ENCODE peak calls at places on chromosome 22, in four cellular contexts. One of them, this sample, is unnamed.

GRCh38 chr22:48953830-48954229 is 873.8 kb downstream of the BRD1 start:
- DNase-seq in Karpas-422: no peak
- DNase-seq in heart right ventricle: no peak
- DNase-seq in SK-N-SH: no peak
- DNase-seq in this sample: no peak

GRCh38 chr22:42780070-42780540 is 59.4 kb upstream of the A4GALT start:
- DNase-seq in Karpas-422: peak
- DNase-seq in heart right ventricle: peak
- DNase-seq in SK-N-SH: peak
- DNase-seq in this sample: peak

GRCh38 chr22:20013382-20013871 is 3.2 kb downstream of the ARVCF start:
- DNase-seq in Karpas-422: peak
- DNase-seq in heart right ventricle: peak
- DNase-seq in SK-N-SH: peak
- DNase-seq in this sample: peak

GRCh38 chr22:17707526-17707925 is 66.7 kb downstream of the BID start:
- DNase-seq in Karpas-422: no peak
- DNase-seq in heart right ventricle: no peak
- DNase-seq in SK-N-SH: no peak
- DNase-seq in this sample: no peak

GRCh38 chr22:48745842-48746788 is 1081.6 kb downstream of the BRD1 start:
- DNase-seq in Karpas-422: no peak
- DNase-seq in heart right ventricle: no peak
- DNase-seq in SK-N-SH: no peak
- DNase-seq in this sample: no peak

GRCh38 chr22:47059076-47059475 is 296.6 kb downstream of the TBC1D22A start:
- DNase-seq in Karpas-422: peak
- DNase-seq in heart right ventricle: no peak
- DNase-seq in SK-N-SH: no peak
- DNase-seq in this sample: no peak

GRCh38 chr22:32685527-32685926 is 116.0 kb upstream of the TIMP3 start:
- DNase-seq in Karpas-422: no peak
- DNase-seq in heart right ventricle: no peak
- DNase-seq in SK-N-SH: no peak
- DNase-seq in this sample: no peak

GRCh38 chr22:32584650-32585049 is 110.0 kb downstream of the FBXO7 start:
- DNase-seq in Karpas-422: no peak
- DNase-seq in heart right ventricle: no peak
- DNase-seq in SK-N-SH: no peak
- DNase-seq in this sample: peak

GRCh38 chr22:19103881-19104821 is 18.1 kb downstream of the DGCR2 start:
- DNase-seq in Karpas-422: no peak
- DNase-seq in heart right ventricle: no peak
- DNase-seq in SK-N-SH: no peak
- DNase-seq in this sample: peak

GRCh38 chr22:38462960-38463784 is 4.7 kb upstream of the KDELR3 start:
- DNase-seq in Karpas-422: no peak
- DNase-seq in heart right ventricle: peak
- DNase-seq in SK-N-SH: no peak
- DNase-seq in this sample: no peak

GRCh38 chr22:17074648-17075002 is 10.2 kb upstream of the IL17RA start:
- DNase-seq in Karpas-422: no peak
- DNase-seq in heart right ventricle: no peak
- DNase-seq in SK-N-SH: no peak
- DNase-seq in this sample: peak

GRCh38 chr22:29106839-29107238 is 34.0 kb downstream of the KREMEN1 start:
- DNase-seq in Karpas-422: no peak
- DNase-seq in heart right ventricle: no peak
- DNase-seq in SK-N-SH: no peak
- DNase-seq in this sample: no peak

GRCh38 chr22:26502688-26503561 is 9.3 kb downstream of the TFIP11 start:
- DNase-seq in Karpas-422: peak
- DNase-seq in heart right ventricle: peak
- DNase-seq in SK-N-SH: peak
- DNase-seq in this sample: no peak

GRCh38 chr22:29071261-29072045 is 1.4 kb upstream of the KREMEN1 start:
- DNase-seq in Karpas-422: no peak
- DNase-seq in heart right ventricle: no peak
- DNase-seq in SK-N-SH: no peak
- DNase-seq in this sample: no peak

GRCh38 chr22:19086944-19087343 is 35.3 kb downstream of the DGCR2 start:
- DNase-seq in Karpas-422: no peak
- DNase-seq in heart right ventricle: no peak
- DNase-seq in SK-N-SH: no peak
- DNase-seq in this sample: peak

GRCh38 chr22:23065495-23066122 is 4.7 kb upstream of the GNAZ start:
- DNase-seq in Karpas-422: no peak
- DNase-seq in heart right ventricle: peak
- DNase-seq in SK-N-SH: peak
- DNase-seq in this sample: no peak

GRCh38 chr22:24289138-24289537 is 18.5 kb downstream of the SPECC1L start:
- DNase-seq in Karpas-422: peak
- DNase-seq in heart right ventricle: no peak
- DNase-seq in SK-N-SH: no peak
- DNase-seq in this sample: peak

GRCh38 chr22:38313384-38313955 is 3.8 kb downstream of the CSNK1E start:
- DNase-seq in Karpas-422: no peak
- DNase-seq in heart right ventricle: peak
- DNase-seq in SK-N-SH: no peak
- DNase-seq in this sample: peak

GRCh38 chr22:29268511-29269229 is 602 bp downstream of the EWSR1 start:
- DNase-seq in Karpas-422: peak
- DNase-seq in heart right ventricle: peak
- DNase-seq in SK-N-SH: peak
- DNase-seq in this sample: peak

GRCh38 chr22:37080438-37080837 is 28.9 kb downstream of the KCTD17 start:
- DNase-seq in Karpas-422: no peak
- DNase-seq in heart right ventricle: no peak
- DNase-seq in SK-N-SH: no peak
- DNase-seq in this sample: no peak

GRCh38 chr22:37077802-37078448 is 26.4 kb downstream of the KCTD17 start:
- DNase-seq in Karpas-422: peak
- DNase-seq in heart right ventricle: no peak
- DNase-seq in SK-N-SH: peak
- DNase-seq in this sample: peak

GRCh38 chr22:37080838-37081237 is 28.7 kb downstream of the TMPRSS6 start:
- DNase-seq in Karpas-422: no peak
- DNase-seq in heart right ventricle: no peak
- DNase-seq in SK-N-SH: no peak
- DNase-seq in this sample: no peak

GRCh38 chr22:37079158-37079557 is 27.6 kb downstream of the KCTD17 start:
- DNase-seq in Karpas-422: no peak
- DNase-seq in heart right ventricle: no peak
- DNase-seq in SK-N-SH: no peak
- DNase-seq in this sample: no peak

GRCh38 chr22:37079668-37080171 is 28.2 kb downstream of the KCTD17 start:
- DNase-seq in Karpas-422: no peak
- DNase-seq in heart right ventricle: peak
- DNase-seq in SK-N-SH: no peak
- DNase-seq in this sample: peak
- H3K4me3 ChIP-seq in Karpas-422: no peak
- H3K4me3 ChIP-seq in heart right ventricle: no peak
- H3K4me3 ChIP-seq in SK-N-SH: no peak
- H3K4me3 ChIP-seq in this sample: no peak

DNA sequence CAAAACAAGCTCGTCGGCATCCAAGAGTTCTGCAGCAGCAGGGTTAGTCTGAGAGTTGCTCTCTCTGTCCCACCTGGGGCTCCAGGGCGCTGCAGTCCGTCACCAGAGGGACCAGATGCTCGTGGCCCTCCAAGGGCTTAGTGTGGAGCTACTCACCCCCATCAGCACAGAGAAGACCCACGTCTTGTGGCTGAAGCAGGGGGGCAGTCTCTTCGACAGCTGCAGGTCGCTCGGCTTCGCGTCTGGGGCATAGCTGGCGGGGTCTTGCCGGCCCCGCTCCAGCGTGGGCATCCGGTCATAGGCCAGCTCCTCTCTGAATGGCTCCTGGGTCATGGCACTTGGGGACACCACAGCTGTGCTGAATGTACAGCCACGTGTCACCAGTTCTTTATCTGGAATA is 656 bp downstream of the MLC1 start:
- DNase-seq in Karpas-422: no peak
- DNase-seq in heart right ventricle: no peak
- DNase-seq in SK-N-SH: no peak
- DNase-seq in this sample: no peak
- H3K4me3 ChIP-seq in Karpas-422: no peak
- H3K4me3 ChIP-seq in heart right ventricle: no peak
- H3K4me3 ChIP-seq in SK-N-SH: no peak
- H3K4me3 ChIP-seq in this sample: no peak

DNA sequence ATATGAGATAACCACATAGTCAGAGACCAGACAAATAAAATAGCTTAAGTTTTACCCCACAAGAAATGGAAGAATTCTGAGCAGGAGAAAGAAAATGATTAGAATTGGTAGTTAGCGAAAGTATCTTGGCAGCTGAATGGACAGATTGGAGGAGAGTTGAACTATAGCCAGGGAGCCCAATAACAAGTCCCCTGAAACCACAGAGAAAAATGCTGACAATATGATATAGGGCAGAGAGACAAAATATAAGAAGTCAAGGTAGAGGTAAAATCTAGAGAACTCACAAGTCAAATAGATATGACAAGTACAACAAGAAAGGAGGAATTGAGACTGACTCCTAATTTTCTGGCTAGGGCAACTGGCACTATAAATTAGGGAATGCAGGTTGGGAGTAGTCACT is 125.6 kb downstream of the MRTFA start:
- DNase-seq in Karpas-422: no peak
- DNase-seq in heart right ventricle: no peak
- DNase-seq in SK-N-SH: no peak
- DNase-seq in this sample: no peak
- H3K4me3 ChIP-seq in Karpas-422: no peak
- H3K4me3 ChIP-seq in heart right ventricle: no peak
- H3K4me3 ChIP-seq in SK-N-SH: no peak
- H3K4me3 ChIP-seq in this sample: no peak

GRCh38 chr22:50289151-50289941 is 18.1 kb downstream of the PLXNB2 start:
- DNase-seq in Karpas-422: no peak
- DNase-seq in heart right ventricle: no peak
- DNase-seq in SK-N-SH: no peak
- DNase-seq in this sample: no peak

GRCh38 chr22:50289942-50290630 is 17.4 kb downstream of the PLXNB2 start:
- DNase-seq in Karpas-422: no peak
- DNase-seq in heart right ventricle: no peak
- DNase-seq in SK-N-SH: no peak
- DNase-seq in this sample: no peak

GRCh38 chr22:50294319-50294656 is 13.2 kb downstream of the PLXNB2 start:
- DNase-seq in Karpas-422: no peak
- DNase-seq in heart right ventricle: no peak
- DNase-seq in SK-N-SH: no peak
- DNase-seq in this sample: no peak

GRCh38 chr22:50293441-50294318 is 13.8 kb downstream of the PLXNB2 start:
- DNase-seq in Karpas-422: peak
- DNase-seq in heart right ventricle: peak
- DNase-seq in SK-N-SH: peak
- DNase-seq in this sample: peak

DNA sequence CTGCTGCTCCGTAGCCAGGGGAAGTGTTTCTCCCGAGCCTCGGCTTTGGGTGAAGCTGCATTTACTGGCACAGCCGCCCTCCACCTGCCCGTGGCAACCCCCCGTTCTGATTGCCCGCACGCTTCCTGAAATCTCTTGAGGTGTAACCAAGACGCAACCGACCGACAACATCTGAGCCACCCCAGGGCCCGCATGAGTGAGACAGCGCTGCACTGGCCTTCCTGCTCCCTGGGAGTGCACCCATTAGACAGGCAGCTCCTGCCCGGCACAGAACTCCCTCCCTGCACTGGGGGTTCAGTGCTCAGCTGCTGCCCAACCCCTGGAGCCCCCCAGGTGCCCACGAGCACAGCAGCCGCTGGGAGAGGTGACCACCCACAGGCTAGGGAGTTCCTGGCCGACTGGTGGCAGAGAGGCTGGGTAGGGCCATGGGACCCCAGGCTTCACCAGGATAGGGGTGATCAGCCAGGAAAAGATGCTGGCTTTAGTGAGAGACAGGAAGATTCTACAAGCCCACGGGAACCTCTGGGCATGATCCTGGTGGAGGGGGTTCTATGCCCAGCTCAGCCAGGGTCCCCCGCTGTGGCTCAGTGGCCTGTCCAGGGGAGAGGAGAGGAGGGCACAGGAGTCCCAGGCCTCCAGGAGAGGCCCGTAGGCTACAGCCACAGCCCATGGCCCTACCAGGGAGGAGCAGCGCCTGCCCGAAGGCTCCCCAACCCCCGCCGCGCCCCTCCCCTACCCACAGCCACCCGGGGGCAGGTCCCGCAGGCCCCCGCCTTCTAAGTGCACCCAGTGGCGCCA is 14.6 kb downstream of the PLXNB2 start:
- DNase-seq in Karpas-422: peak
- DNase-seq in heart right ventricle: no peak
- DNase-seq in SK-N-SH: no peak
- DNase-seq in this sample: no peak
- H3K4me3 ChIP-seq in Karpas-422: no peak
- H3K4me3 ChIP-seq in heart right ventricle: peak
- H3K4me3 ChIP-seq in SK-N-SH: peak
- H3K4me3 ChIP-seq in this sample: peak

DNA sequence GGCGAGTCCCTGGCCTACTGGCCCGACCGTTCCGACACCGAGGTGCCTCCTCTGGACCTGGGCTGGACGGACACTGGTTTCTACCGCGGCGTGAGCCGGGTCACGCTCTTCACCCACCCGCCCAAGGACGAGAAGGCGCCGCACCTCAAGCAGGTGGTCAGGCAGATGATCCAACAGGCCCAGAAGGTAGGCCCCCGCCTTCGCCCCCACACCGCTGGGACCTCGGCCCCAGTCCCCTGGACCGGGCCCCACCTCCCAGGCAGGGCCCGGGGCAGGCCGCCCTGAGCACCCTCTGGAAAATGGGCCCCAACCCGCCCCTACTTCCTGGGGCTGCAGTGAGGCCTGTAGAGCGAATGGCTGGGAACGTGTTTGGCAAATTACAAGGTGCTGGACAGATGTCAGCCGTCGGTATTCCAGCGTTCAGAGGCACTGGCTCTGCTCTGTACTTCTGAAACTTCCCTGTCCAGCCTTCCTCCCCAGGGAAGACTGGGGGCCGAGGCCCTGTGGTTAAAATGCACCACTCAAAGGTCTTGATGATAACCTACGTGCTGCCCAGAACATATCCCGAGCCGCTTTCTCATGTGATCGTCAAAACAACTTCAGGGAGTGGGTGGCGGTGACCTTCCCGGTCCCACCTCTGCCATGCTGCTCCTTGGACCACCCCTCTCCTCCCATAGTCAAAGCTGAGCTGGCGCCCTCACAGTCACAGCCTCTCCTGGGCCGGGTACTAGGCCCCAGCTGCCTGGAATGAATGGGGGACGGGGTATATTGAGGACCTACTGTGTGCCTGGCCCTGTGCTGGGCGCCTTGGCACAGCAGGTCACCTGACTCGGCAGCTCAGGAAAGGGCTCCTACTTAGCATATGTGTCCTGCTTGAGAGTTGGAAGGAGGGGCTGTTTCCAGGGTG is 845 bp downstream of the FAM83F start:
- DNase-seq in Karpas-422: no peak
- DNase-seq in heart right ventricle: no peak
- DNase-seq in SK-N-SH: no peak
- DNase-seq in this sample: no peak
- H3K4me3 ChIP-seq in Karpas-422: no peak
- H3K4me3 ChIP-seq in heart right ventricle: peak
- H3K4me3 ChIP-seq in SK-N-SH: no peak
- H3K4me3 ChIP-seq in this sample: no peak

This sample was measured in foreskin fibroblast.